ENCODE peak calls at places on chromosomes 2 and 18, in four cellular contexts. One of them, this sample, is unnamed.

GRCh38 chr2:70083344-70084156 is 3.7 kb upstream of the PCBP1 start:
- DNase-seq in suprapubic skin: no peak
- DNase-seq in coronary artery: no peak
- DNase-seq in GM23338: no peak
- DNase-seq in this sample: no peak

GRCh38 chr2:239269173-239269865 is 131.5 kb downstream of the HDAC4 start:
- DNase-seq in suprapubic skin: peak; percentile 72
- DNase-seq in coronary artery: no peak
- DNase-seq in GM23338: no peak
- DNase-seq in this sample: no peak

GRCh38 chr2:162828545-162828944 is 10.0 kb downstream of the KCNH7 start:
- DNase-seq in suprapubic skin: no peak
- DNase-seq in coronary artery: no peak
- DNase-seq in GM23338: no peak
- DNase-seq in this sample: no peak

GRCh38 chr2:241802421-241802749 is 6.6 kb upstream of the NEU4 start:
- DNase-seq in suprapubic skin: no peak
- DNase-seq in coronary artery: peak; percentile 69
- DNase-seq in GM23338: no peak
- DNase-seq in this sample: peak; percentile 42

GRCh38 chr2:49917654-49918053 is 763.3 kb upstream of the FSHR start:
- DNase-seq in suprapubic skin: no peak
- DNase-seq in coronary artery: no peak
- DNase-seq in GM23338: no peak
- DNase-seq in this sample: no peak

GRCh38 chr2:241842620-241843211 is 16.0 kb downstream of the PDCD1 start:
- DNase-seq in suprapubic skin: peak; percentile 89
- DNase-seq in coronary artery: peak; percentile 79
- DNase-seq in GM23338: no peak
- DNase-seq in this sample: peak; percentile 65

GRCh38 chr18:29652797-29653196 is 1389.7 kb downstream of the DSC3 start:
- DNase-seq in suprapubic skin: no peak
- DNase-seq in coronary artery: no peak
- DNase-seq in GM23338: no peak
- DNase-seq in this sample: no peak

GRCh38 chr2:165675551-165675968 is 118.5 kb downstream of the GALNT3 start:
- DNase-seq in suprapubic skin: no peak
- DNase-seq in coronary artery: no peak
- DNase-seq in GM23338: no peak
- DNase-seq in this sample: no peak

GRCh38 chr18:10143601-10144000 is 229.8 kb downstream of the VAPA start:
- DNase-seq in suprapubic skin: no peak
- DNase-seq in coronary artery: no peak
- DNase-seq in GM23338: no peak
- DNase-seq in this sample: no peak

GRCh38 chr2:96152301-96153165 is 7.3 kb upstream of the DUSP2 start:
- DNase-seq in suprapubic skin: no peak
- DNase-seq in coronary artery: no peak
- DNase-seq in GM23338: no peak
- DNase-seq in this sample: no peak

GRCh38 chr2:232927793-232928563 is 57.9 kb downstream of the SNORC start:
- DNase-seq in suprapubic skin: no peak
- DNase-seq in coronary artery: no peak
- DNase-seq in GM23338: peak; percentile 68
- DNase-seq in this sample: no peak

GRCh38 chr18:74274690-74275089 is 17.1 kb downstream of the CYB5A start:
- DNase-seq in suprapubic skin: no peak
- DNase-seq in coronary artery: no peak
- DNase-seq in GM23338: no peak
- DNase-seq in this sample: no peak

GRCh38 chr2:237714690-237715458 is 83.7 kb upstream of the RBM44 start:
- DNase-seq in suprapubic skin: peak; percentile 58
- DNase-seq in coronary artery: no peak
- DNase-seq in GM23338: peak; percentile 61
- DNase-seq in this sample: peak; percentile 70

GRCh38 chr2:64989982-64990614 is 899 bp downstream of the SLC1A4 start:
- DNase-seq in suprapubic skin: no peak
- DNase-seq in coronary artery: peak; percentile 75
- DNase-seq in GM23338: peak; percentile 72
- DNase-seq in this sample: peak; percentile 22

GRCh38 chr2:64987963-64988419 is 1.2 kb upstream of the SLC1A4 start:
- DNase-seq in suprapubic skin: no peak
- DNase-seq in coronary artery: no peak
- DNase-seq in GM23338: peak; percentile 83
- DNase-seq in this sample: no peak

GRCh38 chr2:64988420-64989125 is 626 bp upstream of the SLC1A4 start:
- DNase-seq in suprapubic skin: peak; percentile 80
- DNase-seq in coronary artery: peak; percentile 86
- DNase-seq in GM23338: peak; percentile 66
- DNase-seq in this sample: peak; percentile 70

GRCh38 chr2:64990823-64991222 is 1.6 kb downstream of the SLC1A4 start:
- DNase-seq in suprapubic skin: no peak
- DNase-seq in coronary artery: no peak
- DNase-seq in GM23338: no peak
- DNase-seq in this sample: no peak

DNA sequence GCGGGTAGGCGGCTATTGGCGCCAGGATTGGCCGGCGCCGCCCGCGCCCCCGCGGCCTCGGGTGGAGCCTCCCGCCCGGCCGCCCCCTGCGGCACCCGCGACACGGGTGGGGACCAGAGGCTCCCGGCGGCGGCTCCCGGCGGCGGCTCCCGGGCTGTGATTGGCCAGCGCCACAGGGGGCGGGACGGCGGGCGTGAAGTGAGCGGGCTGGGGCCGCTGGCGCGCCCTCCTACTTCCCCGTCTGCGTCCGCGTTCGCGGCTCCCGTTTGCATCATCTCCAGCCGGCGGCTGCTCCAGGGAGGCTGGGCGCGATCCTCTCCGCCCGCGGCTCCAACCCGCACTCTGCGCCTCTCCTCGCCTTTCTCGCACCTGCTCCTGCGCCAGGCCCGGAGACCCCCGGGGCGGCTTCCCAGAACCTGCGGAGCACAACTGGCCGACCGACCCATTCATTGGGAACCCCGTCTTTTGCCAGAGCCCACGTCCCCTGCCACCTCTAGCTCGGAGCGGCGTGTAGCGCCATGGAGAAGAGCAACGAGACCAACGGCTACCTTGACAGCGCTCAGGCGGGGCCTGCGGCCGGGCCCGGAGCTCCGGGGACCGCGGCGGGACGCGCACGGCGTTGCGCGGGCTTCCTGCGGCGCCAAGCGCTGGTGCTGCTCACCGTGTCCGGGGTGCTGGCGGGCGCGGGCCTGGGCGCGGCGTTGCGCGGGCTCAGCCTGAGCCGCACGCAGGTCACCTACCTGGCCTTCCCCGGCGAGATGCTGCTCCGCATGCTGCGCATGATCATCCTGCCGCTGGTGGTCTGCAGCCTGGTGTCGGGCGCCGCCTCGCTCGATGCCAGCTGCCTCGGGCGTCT is at the start of gene SLC1A4:
- DNase-seq in suprapubic skin: peak; percentile 96
- DNase-seq in coronary artery: peak; percentile 96
- DNase-seq in GM23338: peak; percentile 81
- DNase-seq in this sample: peak; percentile 95
- H3K27ac ChIP-seq in suprapubic skin: peak within 1 kb of the TSS; percentile 89
- H3K27ac ChIP-seq in coronary artery: peak within 1 kb of the TSS; percentile 96
- H3K27ac ChIP-seq in GM23338: no peak within 1 kb of the TSS
- H3K27ac ChIP-seq in this sample: peak within 1 kb of the TSS; percentile 94

GRCh38 chr2:203713381-203713780 is 6.9 kb downstream of the CD28 start:
- DNase-seq in suprapubic skin: no peak
- DNase-seq in coronary artery: no peak
- DNase-seq in GM23338: no peak
- DNase-seq in this sample: no peak
- H3K27ac ChIP-seq in suprapubic skin: no peak overlapping the region
- H3K27ac ChIP-seq in coronary artery: peak overlapping the region; percentile 65
- H3K27ac ChIP-seq in GM23338: no peak overlapping the region
- H3K27ac ChIP-seq in this sample: no peak overlapping the region

DNA sequence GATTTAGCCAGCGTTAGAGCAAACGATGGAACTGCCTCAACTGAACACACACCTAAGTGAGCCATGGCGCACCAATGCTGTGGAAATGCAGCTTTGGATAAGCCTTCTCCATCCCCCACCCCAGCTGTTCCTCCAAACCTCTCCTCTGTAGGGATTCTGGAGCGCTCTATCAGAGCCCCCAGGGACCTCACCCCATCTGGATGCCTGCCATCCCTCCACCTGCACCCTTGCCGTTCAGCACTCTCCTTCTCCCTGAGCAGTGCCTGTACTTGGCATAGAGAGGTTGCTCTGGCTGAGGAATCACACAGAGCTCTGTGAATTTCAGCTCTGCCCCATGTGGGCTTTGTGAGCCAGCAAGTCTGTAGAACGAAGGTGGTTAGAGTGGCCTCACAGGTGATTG is 42.8 kb upstream of the INHBB start:
- DNase-seq in suprapubic skin: no peak
- DNase-seq in coronary artery: no peak
- DNase-seq in GM23338: no peak
- DNase-seq in this sample: no peak
- H3K27ac ChIP-seq in suprapubic skin: no peak overlapping the region
- H3K27ac ChIP-seq in coronary artery: no peak overlapping the region
- H3K27ac ChIP-seq in GM23338: no peak overlapping the region
- H3K27ac ChIP-seq in this sample: no peak overlapping the region

GRCh38 chr18:55579888-55580287 is 8.1 kb downstream of the TCF4 start:
- DNase-seq in suprapubic skin: no peak
- DNase-seq in coronary artery: no peak
- DNase-seq in GM23338: no peak
- DNase-seq in this sample: no peak
- H3K27ac ChIP-seq in suprapubic skin: no peak overlapping the region
- H3K27ac ChIP-seq in coronary artery: no peak overlapping the region
- H3K27ac ChIP-seq in GM23338: no peak overlapping the region
- H3K27ac ChIP-seq in this sample: no peak overlapping the region

GRCh38 chr2:217825469-217826235 is 177.1 kb downstream of the TNS1 start:
- DNase-seq in suprapubic skin: no peak
- DNase-seq in coronary artery: no peak
- DNase-seq in GM23338: no peak
- DNase-seq in this sample: peak; percentile 47

GRCh38 chr2:217827430-217828201 is 175.2 kb downstream of the TNS1 start:
- DNase-seq in suprapubic skin: no peak
- DNase-seq in coronary artery: no peak
- DNase-seq in GM23338: no peak
- DNase-seq in this sample: peak; percentile 57

GRCh38 chr2:217828336-217828735 is 174.5 kb downstream of the TNS1 start:
- DNase-seq in suprapubic skin: no peak
- DNase-seq in coronary artery: no peak
- DNase-seq in GM23338: no peak
- DNase-seq in this sample: no peak

GRCh38 chr2:217824223-217824622 is 178.6 kb downstream of the TNS1 start:
- DNase-seq in suprapubic skin: no peak
- DNase-seq in coronary artery: no peak
- DNase-seq in GM23338: no peak
- DNase-seq in this sample: no peak

DNA sequence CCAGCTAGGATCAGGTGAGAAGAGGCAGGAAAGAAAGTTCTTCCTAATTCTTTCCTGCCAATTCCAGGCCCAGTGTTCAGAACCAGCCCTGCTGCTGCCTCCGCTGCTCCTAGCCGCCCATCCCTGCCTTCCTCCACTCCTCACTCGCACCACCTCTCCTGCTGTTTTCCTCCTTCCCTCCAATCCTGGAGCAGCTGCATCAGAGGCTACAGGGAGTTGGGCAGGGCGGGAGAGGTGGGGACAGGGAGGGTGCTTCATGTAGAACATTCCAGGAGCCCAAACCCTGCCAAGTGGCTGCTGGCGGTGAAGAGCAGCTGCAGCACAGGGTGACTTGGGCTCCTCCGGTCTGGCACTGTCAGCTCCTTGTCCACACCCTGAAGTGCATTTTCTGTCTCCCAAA is 176.3 kb downstream of the TNS1 start:
- DNase-seq in suprapubic skin: no peak
- DNase-seq in coronary artery: peak; percentile 90
- DNase-seq in GM23338: no peak
- DNase-seq in this sample: no peak
- H3K27ac ChIP-seq in suprapubic skin: peak overlapping the region; percentile 61
- H3K27ac ChIP-seq in coronary artery: peak overlapping the region; percentile 90
- H3K27ac ChIP-seq in GM23338: no peak overlapping the region
- H3K27ac ChIP-seq in this sample: peak overlapping the region; percentile 40

DNA sequence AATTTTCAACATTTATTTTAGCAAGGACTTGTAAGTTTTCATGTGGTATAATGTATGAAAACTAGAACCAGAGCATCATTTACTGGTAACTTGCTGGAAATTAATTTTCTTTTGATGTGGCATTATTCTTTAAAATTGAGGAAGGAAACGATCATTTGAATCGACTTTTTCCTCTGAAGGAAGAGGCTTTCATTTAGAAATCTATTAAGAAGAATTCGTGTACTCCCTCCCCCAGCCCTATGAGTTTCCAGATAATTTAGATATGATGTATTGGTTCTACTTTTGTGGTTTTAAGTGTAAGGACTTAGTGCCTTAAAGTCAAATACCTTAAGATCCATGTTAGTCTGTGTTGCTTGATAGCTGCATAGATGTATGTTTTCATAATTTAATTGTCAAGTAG is 2.5 kb downstream of the BABAM2 start:
- DNase-seq in suprapubic skin: no peak
- DNase-seq in coronary artery: no peak
- DNase-seq in GM23338: no peak
- DNase-seq in this sample: no peak
- H3K27ac ChIP-seq in suprapubic skin: no peak overlapping the region
- H3K27ac ChIP-seq in coronary artery: no peak overlapping the region
- H3K27ac ChIP-seq in GM23338: no peak overlapping the region
- H3K27ac ChIP-seq in this sample: no peak overlapping the region

GRCh38 chr2:206520450-206520849 is 77.1 kb downstream of the ADAM23 start:
- DNase-seq in suprapubic skin: no peak
- DNase-seq in coronary artery: no peak
- DNase-seq in GM23338: no peak
- DNase-seq in this sample: no peak
- H3K27ac ChIP-seq in suprapubic skin: no peak overlapping the region
- H3K27ac ChIP-seq in coronary artery: no peak overlapping the region
- H3K27ac ChIP-seq in GM23338: no peak overlapping the region
- H3K27ac ChIP-seq in this sample: no peak overlapping the region

GRCh38 chr2:64142817-64143153 is 1.4 kb downstream of the PELI1 start:
- DNase-seq in suprapubic skin: no peak
- DNase-seq in coronary artery: no peak
- DNase-seq in GM23338: no peak
- DNase-seq in this sample: no peak
- H3K27ac ChIP-seq in suprapubic skin: peak overlapping the region; percentile 98
- H3K27ac ChIP-seq in coronary artery: peak overlapping the region; percentile 99
- H3K27ac ChIP-seq in GM23338: no peak overlapping the region
- H3K27ac ChIP-seq in this sample: peak overlapping the region; percentile 100